ENCODE peak calls at places on chromosomes 7 and 10, in eight cellular contexts. One of them, this sample, is unnamed.

GRCh38 chr7:149297034-149297755 is 35.2 kb downstream of the ZNF783 start:
- DNase-seq in osteocyte: peak
- DNase-seq in fibroblast of lung: no peak
- DNase-seq in CD8-positive, alpha-beta T cell: no peak
- DNase-seq in left ventricle myocardium superior: no peak
- DNase-seq in NCI-H774: no peak
- DNase-seq in amygdala: no peak
- DNase-seq in GF-D8: no peak
- DNase-seq in this sample: no peak

GRCh38 chr7:2660359-2661095 is 27.5 kb upstream of the AMZ1 start:
- DNase-seq in GF-D8: no peak
- DNase-seq in fibroblast of lung: no peak
- DNase-seq in osteocyte: no peak
- DNase-seq in left ventricle myocardium superior: no peak
- DNase-seq in amygdala: no peak
- DNase-seq in NCI-H774: no peak
- DNase-seq in CD8-positive, alpha-beta T cell: no peak
- DNase-seq in this sample: no peak

GRCh38 chr10:63819753-63820347 is 298.6 kb downstream of the REEP3 start:
- DNase-seq in osteocyte: peak
- DNase-seq in amygdala: peak
- DNase-seq in CD8-positive, alpha-beta T cell: no peak
- DNase-seq in GF-D8: no peak
- DNase-seq in fibroblast of lung: peak
- DNase-seq in left ventricle myocardium superior: peak
- DNase-seq in NCI-H774: peak
- DNase-seq in this sample: peak

GRCh38 chr10:86523348-86523747 is 1.8 kb upstream of the WAPL start:
- DNase-seq in GF-D8: no peak
- DNase-seq in osteocyte: no peak
- DNase-seq in NCI-H774: no peak
- DNase-seq in amygdala: no peak
- DNase-seq in fibroblast of lung: no peak
- DNase-seq in left ventricle myocardium superior: no peak
- DNase-seq in CD8-positive, alpha-beta T cell: no peak
- DNase-seq in this sample: no peak

GRCh38 chr10:71657604-71658348 is 61.8 kb downstream of the C10orf105 start:
- DNase-seq in GF-D8: no peak
- DNase-seq in left ventricle myocardium superior: no peak
- DNase-seq in osteocyte: no peak
- DNase-seq in fibroblast of lung: no peak
- DNase-seq in NCI-H774: no peak
- DNase-seq in amygdala: no peak
- DNase-seq in CD8-positive, alpha-beta T cell: no peak
- DNase-seq in this sample: no peak

GRCh38 chr10:14653271-14654161 is 121.2 kb downstream of the FAM107B start:
- DNase-seq in CD8-positive, alpha-beta T cell: no peak
- DNase-seq in NCI-H774: no peak
- DNase-seq in GF-D8: peak
- DNase-seq in osteocyte: peak
- DNase-seq in fibroblast of lung: peak
- DNase-seq in amygdala: no peak
- DNase-seq in left ventricle myocardium superior: no peak
- DNase-seq in this sample: no peak

GRCh38 chr7:46885167-46885566 is 696.7 kb downstream of the TNS3 start:
- DNase-seq in GF-D8: no peak
- DNase-seq in amygdala: no peak
- DNase-seq in CD8-positive, alpha-beta T cell: no peak
- DNase-seq in osteocyte: no peak
- DNase-seq in NCI-H774: no peak
- DNase-seq in left ventricle myocardium superior: no peak
- DNase-seq in fibroblast of lung: no peak
- DNase-seq in this sample: no peak

GRCh38 chr10:104066945-104067344 is 18.7 kb downstream of the COL17A1 start:
- DNase-seq in CD8-positive, alpha-beta T cell: no peak
- DNase-seq in osteocyte: no peak
- DNase-seq in amygdala: no peak
- DNase-seq in left ventricle myocardium superior: no peak
- DNase-seq in fibroblast of lung: no peak
- DNase-seq in GF-D8: no peak
- DNase-seq in NCI-H774: no peak
- DNase-seq in this sample: no peak

GRCh38 chr7:49631071-49631826 is 142.2 kb upstream of the VWC2 start:
- DNase-seq in GF-D8: no peak
- DNase-seq in amygdala: no peak
- DNase-seq in left ventricle myocardium superior: peak
- DNase-seq in CD8-positive, alpha-beta T cell: no peak
- DNase-seq in fibroblast of lung: no peak
- DNase-seq in NCI-H774: no peak
- DNase-seq in osteocyte: no peak
- DNase-seq in this sample: no peak

GRCh38 chr10:132411561-132412253 is 14.7 kb downstream of the PWWP2B start:
- DNase-seq in left ventricle myocardium superior: peak
- DNase-seq in NCI-H774: no peak
- DNase-seq in CD8-positive, alpha-beta T cell: no peak
- DNase-seq in osteocyte: no peak
- DNase-seq in GF-D8: no peak
- DNase-seq in amygdala: no peak
- DNase-seq in fibroblast of lung: peak
- DNase-seq in this sample: no peak

GRCh38 chr7:100826546-100827329 is 585 bp downstream of the EPHB4 start:
- DNase-seq in amygdala: no peak
- DNase-seq in CD8-positive, alpha-beta T cell: no peak
- DNase-seq in NCI-H774: no peak
- DNase-seq in left ventricle myocardium superior: no peak
- DNase-seq in GF-D8: no peak
- DNase-seq in fibroblast of lung: no peak
- DNase-seq in osteocyte: no peak
- DNase-seq in this sample: no peak

GRCh38 chr10:31320179-31320597 is 1.2 kb downstream of the ZEB1 start:
- DNase-seq in osteocyte: peak
- DNase-seq in left ventricle myocardium superior: no peak
- DNase-seq in CD8-positive, alpha-beta T cell: peak
- DNase-seq in NCI-H774: no peak
- DNase-seq in fibroblast of lung: peak
- DNase-seq in GF-D8: no peak
- DNase-seq in amygdala: peak
- DNase-seq in this sample: peak

GRCh38 chr10:101071266-101071884 is 9.6 kb downstream of the KAZALD1 start:
- DNase-seq in GF-D8: peak
- DNase-seq in amygdala: no peak
- DNase-seq in NCI-H774: no peak
- DNase-seq in CD8-positive, alpha-beta T cell: no peak
- DNase-seq in fibroblast of lung: no peak
- DNase-seq in left ventricle myocardium superior: no peak
- DNase-seq in osteocyte: no peak
- DNase-seq in this sample: peak

GRCh38 chr10:104150206-104150605 is 28.2 kb downstream of the SFR1 start:
- DNase-seq in osteocyte: no peak
- DNase-seq in amygdala: no peak
- DNase-seq in GF-D8: no peak
- DNase-seq in NCI-H774: no peak
- DNase-seq in fibroblast of lung: no peak
- DNase-seq in left ventricle myocardium superior: no peak
- DNase-seq in CD8-positive, alpha-beta T cell: no peak
- DNase-seq in this sample: no peak

GRCh38 chr10:86389441-86390193 is 23.0 kb upstream of the GRID1 start:
- DNase-seq in CD8-positive, alpha-beta T cell: no peak
- DNase-seq in osteocyte: peak
- DNase-seq in NCI-H774: no peak
- DNase-seq in left ventricle myocardium superior: no peak
- DNase-seq in fibroblast of lung: no peak
- DNase-seq in GF-D8: no peak
- DNase-seq in amygdala: no peak
- DNase-seq in this sample: peak

GRCh38 chr10:95841711-95842498 is 65.9 kb upstream of the CC2D2B start:
- DNase-seq in NCI-H774: peak
- DNase-seq in fibroblast of lung: peak
- DNase-seq in left ventricle myocardium superior: no peak
- DNase-seq in osteocyte: no peak
- DNase-seq in CD8-positive, alpha-beta T cell: no peak
- DNase-seq in amygdala: no peak
- DNase-seq in GF-D8: peak
- DNase-seq in this sample: no peak

GRCh38 chr7:128106840-128107239 is 75.6 kb upstream of the LRRC4 start:
- DNase-seq in NCI-H774: no peak
- DNase-seq in GF-D8: no peak
- DNase-seq in osteocyte: no peak
- DNase-seq in amygdala: no peak
- DNase-seq in fibroblast of lung: no peak
- DNase-seq in CD8-positive, alpha-beta T cell: no peak
- DNase-seq in left ventricle myocardium superior: no peak
- DNase-seq in this sample: peak